ENCODE peak calls at places on chromosomes 5 and 9, in five cellular contexts. R, A, N, Z and B are unnamed samples.

GRCh38 chr5:38532165-38532669 is 24.2 kb downstream of the LIFR start:
- DNase-seq in Z (no peak), R (peak), N (no peak), A (no peak), B (no peak)

GRCh38 chr9:134968011-134968822 is 50.5 kb upstream of the FCN1 start:
- DNase-seq in Z (no peak), A (no peak), R (peak), N (no peak), B (no peak)

GRCh38 chr9:113649054-113649453 is 185.5 kb downstream of the RGS3 start:
- DNase-seq in A (peak), N (no peak), Z (peak), R (peak), B (no peak)

GRCh38 chr9:120563044-120563443 is 16.9 kb downstream of the CDK5RAP2 start:
- DNase-seq in Z (no peak), R (no peak), N (no peak), A (no peak), B (no peak)

GRCh38 chr9:136409557-136410455 is 608 bp downstream of the ENTR1 start:
- DNase-seq in A (no peak), R (peak), Z (peak), N (peak), B (peak)

GRCh38 chr5:10634562-10634961 is 70.7 kb downstream of the ANKRD33B start:
- DNase-seq in A (no peak), R (no peak), Z (no peak), N (no peak), B (no peak)

GRCh38 chr9:113963017-113963620 is 87.0 kb downstream of the ZNF618 start:
- DNase-seq in Z (peak), A (no peak), R (peak), N (no peak), B (peak)

GRCh38 chr9:132559711-132560110 is 22.7 kb upstream of the BARHL1 start:
- DNase-seq in R (no peak), A (no peak), Z (no peak), N (no peak), B (no peak)

GRCh38 chr5:147485046-147485445 is 24.8 kb downstream of the DPYSL3 start:
- DNase-seq in A (peak), R (no peak), Z (peak), N (no peak), B (no peak)

GRCh38 chr5:114221807-114222206 is 140.1 kb upstream of the KCNN2 start:
- DNase-seq in A (no peak), N (no peak), Z (no peak), R (no peak), B (no peak)

GRCh38 chr9:69079186-69079585 is 43.6 kb downstream of the FXN start:
- DNase-seq in A (no peak), Z (no peak), N (no peak), R (no peak), B (no peak)

GRCh38 chr5:159855476-159856157 is 60.7 kb upstream of the ADRA1B start:
- DNase-seq in N (no peak), R (no peak), A (no peak), Z (no peak), B (no peak)

GRCh38 chr9:91515074-91515687 is 91.5 kb upstream of the NFIL3 start:
- DNase-seq in A (no peak), R (no peak), N (no peak), Z (peak), B (peak)

GRCh38 chr5:97182571-97183099 is 412 bp downstream of the RIOK2 start:
- DNase-seq in N (no peak), R (no peak), A (no peak), Z (peak), B (peak)

GRCh38 chr5:160165137-160166068 is 46.2 kb upstream of the PWWP2A start:
- DNase-seq in R (no peak), A (peak), N (peak), Z (peak), B (no peak)

GRCh38 chr5:75536694-75537360 is 25.1 kb downstream of the POLK start:
- DNase-seq in A (no peak), N (no peak), R (no peak), Z (peak), B (no peak)